ENCODE peak calls at places on chromosomes 12 and 14, in seven cellular contexts. L, A, O, F, X, P and D are unnamed samples.
A peak's percentile ranks its signal among the peaks of the same experiment; 100 is the strongest.

GRCh38 chr12:89949457-89950195 is 241.0 kb upstream of the ATP2B1 start:
- DNase-seq in L (peak; percentile 64), A (no peak), F (no peak), P (peak; percentile 64), X (peak; percentile 12), O (no peak), D (peak; percentile 94)

GRCh38 chr14:39469094-39469710 is 37.0 kb upstream of the FBXO33 start:
- DNase-seq in X (no peak), F (peak; percentile 56), P (no peak), O (peak; percentile 70), A (no peak), L (peak; percentile 73), D (peak; percentile 17)

GRCh38 chr14:74733241-74733640 is 20.3 kb downstream of the FCF1 start:
- DNase-seq in A (no peak), X (no peak), L (no peak), O (no peak), F (no peak), P (no peak), D (no peak)

GRCh38 chr12:58954002-58954401 is 33.7 kb upstream of the LRIG3 start:
- DNase-seq in A (no peak), L (no peak), F (no peak), P (no peak), X (no peak), O (no peak), D (no peak)

GRCh38 chr12:40144023-40144422 is 38.1 kb upstream of the SLC2A13 start:
- DNase-seq in A (no peak), O (no peak), L (no peak), P (no peak), F (no peak), X (no peak), D (no peak)

GRCh38 chr12:114676142-114676741 is 7.7 kb downstream of the TBX3 start:
- DNase-seq in O (peak; percentile 41), L (peak; percentile 53), P (no peak), X (no peak), F (no peak), A (no peak), D (no peak)

GRCh38 chr14:106268013-106268727 is 741.8 kb downstream of the TMEM121 start:
- DNase-seq in O (no peak), F (no peak), L (no peak), P (no peak), X (no peak), A (no peak), D (no peak)

GRCh38 chr12:96258451-96258933 is 64.3 kb downstream of the ELK3 start:
- DNase-seq in X (no peak), O (no peak), F (no peak), P (peak; percentile 53), A (no peak), L (peak; percentile 45), D (peak; percentile 69)

GRCh38 chr14:100376751-100377171 is 53.6 kb downstream of the SLC25A47 start:
- DNase-seq in L (peak; percentile 67), A (no peak), F (peak; percentile 60), P (peak; percentile 23), X (peak; percentile 55), O (no peak), D (peak; percentile 83)

GRCh38 chr12:112354399-112354798 is 27.8 kb downstream of the HECTD4 start:
- DNase-seq in O (no peak), X (peak; percentile 58), P (no peak), L (no peak), F (no peak), A (no peak), D (no peak)

GRCh38 chr14:69360438-69361108 is 37.5 kb downstream of the ERH start:
- DNase-seq in P (no peak), F (no peak), O (no peak), A (no peak), X (no peak), L (no peak), D (no peak)

GRCh38 chr12:288687-289086 is 26.1 kb upstream of the SLC6A13 start:
- DNase-seq in A (no peak), X (no peak), P (peak; percentile 86), F (no peak), L (no peak), O (no peak), D (peak; percentile 19)

GRCh38 chr14:105317546-105317945 is 3.0 kb downstream of the PACS2 start:
- DNase-seq in O (no peak), X (no peak), P (peak; percentile 53), L (no peak), F (no peak), A (no peak), D (peak; percentile 16)

GRCh38 chr12:10184261-10184843 is 5.5 kb downstream of the TMEM52B start:
- DNase-seq in F (no peak), X (no peak), A (no peak), L (no peak), P (peak; percentile 95), O (no peak), D (peak; percentile 80)

GRCh38 chr12:77189463-77189862 is 124.1 kb upstream of the E2F7 start:
- DNase-seq in O (no peak), F (no peak), L (no peak), X (no peak), A (no peak), P (peak; percentile 80), D (peak; percentile 68)

GRCh38 chr12:51678086-51678724 is 87.2 kb downstream of the SCN8A start:
- DNase-seq in A (no peak), X (peak; percentile 23), O (peak; percentile 61), F (no peak), P (peak; percentile 67), L (peak; percentile 79), D (peak; percentile 66)

GRCh38 chr12:106721931-106722330 is 52.6 kb upstream of the RIC8B start:
- DNase-seq in F (no peak), P (no peak), L (no peak), A (no peak), O (no peak), X (no peak), D (no peak)

GRCh38 chr12:106719879-106720278 is 54.6 kb upstream of the RIC8B start:
- DNase-seq in P (no peak), A (no peak), F (peak; percentile 19), X (no peak), O (no peak), L (no peak), D (no peak)

GRCh38 chr12:106723416-106723815 is 51.1 kb upstream of the RIC8B start:
- DNase-seq in F (no peak), P (no peak), O (no peak), L (no peak), X (no peak), A (no peak), D (no peak)

GRCh38 chr12:106722854-106723253 is 51.6 kb upstream of the RIC8B start:
- DNase-seq in P (no peak), F (no peak), X (no peak), O (no peak), L (peak; percentile 54), A (peak; percentile 26), D (no peak)

GRCh38 chr12:106720696-106721095 is 53.8 kb upstream of the RIC8B start:
- DNase-seq in L (no peak), F (no peak), X (no peak), P (no peak), O (no peak), A (no peak), D (no peak)
- H4K8ac ChIP-seq in L (no peak overlapping the region), F (no peak overlapping the region), X (no peak overlapping the region), P (no peak overlapping the region), O (no peak overlapping the region), A (no peak overlapping the region), D (no peak overlapping the region)

DNA sequence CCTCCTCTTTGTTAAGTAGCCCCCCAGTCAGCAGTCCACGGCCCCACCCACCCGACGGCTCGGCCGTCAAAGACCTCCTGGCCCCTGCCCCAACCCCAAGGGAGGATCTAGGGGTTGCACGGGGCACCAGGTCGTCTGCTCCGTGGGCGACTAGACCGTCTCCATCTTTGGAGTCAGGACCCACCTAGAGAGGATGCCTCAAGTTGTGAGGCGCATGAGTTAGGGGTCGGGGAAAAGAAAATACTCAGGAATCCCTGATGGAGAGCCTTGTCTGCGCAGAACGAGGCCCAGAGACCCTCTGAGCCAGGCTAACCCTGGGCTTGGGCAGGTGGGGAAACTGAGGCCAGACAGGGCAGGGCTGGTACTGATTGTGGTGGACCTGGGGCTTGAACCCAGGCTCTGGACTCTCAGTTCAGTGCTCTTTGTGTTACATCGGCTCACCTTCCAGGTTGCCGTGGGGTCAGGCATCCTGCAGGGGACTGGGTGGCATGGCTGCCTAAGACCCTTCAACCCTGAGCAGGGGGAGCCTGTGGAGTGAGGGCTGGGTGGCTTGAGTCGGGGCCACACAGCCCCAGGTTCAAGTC is 838 bp downstream of the OTUB2 start:
- DNase-seq in O (no peak), L (no peak), P (no peak), X (no peak), A (no peak), F (no peak), D (no peak)
- H4K8ac ChIP-seq in O (no peak overlapping the region), L (no peak overlapping the region), P (no peak overlapping the region), X (peak overlapping the region; percentile 75), A (no peak overlapping the region), F (no peak overlapping the region), D (peak overlapping the region; percentile 67)

GRCh38 chr14:43418314-43418713 is 1088.8 kb downstream of the FSCB start:
- DNase-seq in L (no peak), A (no peak), X (no peak), P (no peak), F (no peak), O (no peak), D (no peak)
- H4K8ac ChIP-seq in L (no peak overlapping the region), A (no peak overlapping the region), X (no peak overlapping the region), P (no peak overlapping the region), F (no peak overlapping the region), O (no peak overlapping the region), D (peak overlapping the region; percentile 23)

GRCh38 chr14:56491299-56492285 is 88.0 kb upstream of the TMEM260 start:
- DNase-seq in P (peak; percentile 49), X (peak; percentile 70), L (peak; percentile 97), O (peak; percentile 86), F (peak; percentile 83), A (peak; percentile 90), D (peak; percentile 75)

GRCh38 chr14:56490379-56490778 is 89.2 kb upstream of the TMEM260 start:
- DNase-seq in P (peak; percentile 40), X (no peak), A (no peak), F (no peak), L (peak; percentile 35), O (no peak), D (peak; percentile 47)

GRCh38 chr14:56498112-56498511 is 81.5 kb upstream of the TMEM260 start:
- DNase-seq in L (no peak), F (no peak), P (no peak), X (no peak), O (no peak), A (no peak), D (no peak)

GRCh38 chr14:56488306-56488705 is 91.3 kb upstream of the TMEM260 start:
- DNase-seq in O (no peak), P (no peak), A (no peak), L (no peak), F (no peak), X (no peak), D (no peak)

DNA sequence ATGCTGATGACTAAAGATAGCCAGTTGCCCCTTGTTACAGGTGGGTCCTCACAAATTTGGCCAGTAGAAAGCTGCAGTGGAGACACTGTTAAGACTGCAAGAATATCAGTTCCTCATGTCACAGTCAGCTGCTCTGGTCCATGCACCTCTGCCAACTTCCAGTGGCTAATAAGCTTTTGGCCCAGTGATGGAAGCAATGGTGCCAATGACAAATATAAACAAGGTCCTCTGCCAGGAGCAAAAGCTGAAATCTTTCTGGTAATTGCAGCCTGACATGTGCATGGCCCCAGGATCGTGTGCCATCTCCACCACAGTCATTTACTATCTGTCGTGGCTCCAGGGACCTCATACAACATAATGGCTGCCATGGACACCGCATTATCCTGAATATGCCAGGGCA is 85.4 kb upstream of the TMEM260 start:
- DNase-seq in F (no peak), X (no peak), O (no peak), L (no peak), P (no peak), A (no peak), D (no peak)
- H4K8ac ChIP-seq in F (no peak overlapping the region), X (no peak overlapping the region), O (no peak overlapping the region), L (no peak overlapping the region), P (no peak overlapping the region), A (no peak overlapping the region), D (no peak overlapping the region)

GRCh38 chr12:124745468-124745890 is 118.2 kb downstream of the SCARB1 start:
- DNase-seq in L (no peak), F (no peak), X (no peak), A (no peak), P (no peak), O (no peak), D (no peak)
- H4K8ac ChIP-seq in L (no peak overlapping the region), F (peak overlapping the region; percentile 77), X (peak overlapping the region; percentile 18), A (no peak overlapping the region), P (peak overlapping the region; percentile 67), O (no peak overlapping the region), D (peak overlapping the region; percentile 24)